ENCODE peak calls at places on chromosome 4, in five cellular contexts. B is tibial nerve, W is body of pancreas, X is pancreas, R is A673. Q is an unnamed sample. For H3K4me1 and H3K9me3, the result is how much of the 10 kb centered on the place peaks cover.

GRCh38 chr4:46730075-46730474 is 179.0 kb downstream of the COX7B2 start:
- DNase-seq in B (no peak), W (no peak), X (no peak), R (no peak), Q (no peak)

GRCh38 chr4:184170996-184171395 is 46.7 kb downstream of the ENPP6 start:
- DNase-seq in B (no peak), W (no peak), X (no peak), R (no peak), Q (no peak)

GRCh38 chr4:78056265-78057129 is 626 bp upstream of the FRAS1 start:
- DNase-seq in B (peak), W (peak), X (peak), R (peak), Q (peak)

GRCh38 chr4:74109116-74109791 is 10.3 kb upstream of the CXCL2 start:
- DNase-seq in B (peak), W (peak), X (no peak), R (peak), Q (peak)

GRCh38 chr4:80876810-80877209 is 153.7 kb upstream of the BMP3 start:
- DNase-seq in B (no peak), W (no peak), X (no peak), R (no peak), Q (no peak)

GRCh38 chr4:76024007-76024406 is 710 bp upstream of the CXCL10 start:
- DNase-seq in B (no peak), W (no peak), X (no peak), R (no peak), Q (no peak)

GRCh38 chr4:44583393-44583792 is 68.0 kb downstream of the YIPF7 start:
- DNase-seq in B (no peak), W (no peak), X (no peak), R (peak), Q (no peak)

GRCh38 chr4:152727784-152728183 is 48.0 kb upstream of the TMEM154 start:
- DNase-seq in B (no peak), W (no peak), X (no peak), R (no peak), Q (no peak)

GRCh38 chr4:100113732-100114131 is 76.5 kb downstream of the DDIT4L start:
- DNase-seq in B (no peak), W (no peak), X (no peak), R (no peak), Q (peak)

GRCh38 chr4:179130122-179130714 is 1688.0 kb upstream of the AGA start:
- DNase-seq in B (no peak), W (no peak), X (no peak), R (no peak), Q (no peak)

GRCh38 chr4:36241771-36242170 is 2.5 kb downstream of the ARAP2 start:
- DNase-seq in B (no peak), W (no peak), X (no peak), R (no peak), Q (no peak)

GRCh38 chr4:114277690-114278089 is 298.2 kb upstream of the ARSJ start:
- DNase-seq in B (no peak), W (no peak), X (no peak), R (no peak), Q (no peak)

GRCh38 chr4:140856692-140857091 is 100.5 kb upstream of the TBC1D9 start:
- DNase-seq in B (no peak), W (no peak), X (no peak), R (peak), Q (no peak)

GRCh38 chr4:174012135-174012923 is 271.1 kb downstream of the FBXO8 start:
- DNase-seq in B (no peak), W (no peak), X (no peak), R (peak), Q (no peak)

GRCh38 chr4:8904666-8905065 is 33.0 kb upstream of the HMX1 start:
- DNase-seq in B (no peak), W (no peak), X (peak), R (no peak), Q (no peak)

GRCh38 chr4:21304061-21304541 is 603.8 kb downstream of the PACRGL start:
- DNase-seq in B (no peak), W (peak), X (peak), R (no peak), Q (no peak)

GRCh38 chr4:141560056-141560455 is 76.3 kb upstream of the IL15 start:
- DNase-seq in B (no peak), W (no peak), X (no peak), R (no peak), Q (no peak)

GRCh38 chr4:181796502-181796901 is 446.7 kb upstream of the TENM3 start:
- DNase-seq in B (no peak), W (no peak), X (no peak), R (peak), Q (no peak)

GRCh38 chr4:101066586-101066985 is 280.7 kb downstream of the PPP3CA start:
- DNase-seq in B (no peak), W (no peak), X (no peak), R (no peak), Q (no peak)

GRCh38 chr4:184443318-184443717 is 31.0 kb downstream of the IRF2 start:
- DNase-seq in B (no peak), W (no peak), X (no peak), R (no peak), Q (no peak)

GRCh38 chr4:15149842-15150592 is 147.7 kb downstream of the CPEB2 start:
- DNase-seq in B (peak), W (peak), X (peak), R (peak), Q (peak)

GRCh38 chr4:83828601-83829000 is 292.7 kb downstream of the GPAT3 start:
- DNase-seq in B (no peak), W (no peak), X (no peak), R (peak), Q (peak)

GRCh38 chr4:31768756-31769155 is 1048.6 kb downstream of the PCDH7 start:
- DNase-seq in B (no peak), W (no peak), X (no peak), R (no peak), Q (no peak)

GRCh38 chr4:4245172-4245571 is 2.9 kb downstream of the TMEM128 start:
- DNase-seq in B (no peak), W (no peak), X (no peak), R (no peak), Q (no peak)

GRCh38 chr4:181604546-181604945 is 638.7 kb upstream of the TENM3 start:
- DNase-seq in B (no peak), W (no peak), X (no peak), R (no peak), Q (no peak)

GRCh38 chr4:174037631-174038030 is 245.8 kb downstream of the FBXO8 start:
- DNase-seq in B (no peak), W (no peak), X (no peak), R (peak), Q (no peak)

GRCh38 chr4:65669981-65670330 is 333 bp downstream of the EPHA5 start:
- DNase-seq in B (no peak), W (no peak), X (no peak), R (no peak), Q (no peak)

GRCh38 chr4:2388430-2389182 is 29.8 kb downstream of the ZFYVE28 start:
- DNase-seq in B (no peak), W (no peak), X (no peak), R (no peak), Q (no peak)

GRCh38 chr4:68817386-68817785 is 1.6 kb downstream of the UGT2B10 start:
- DNase-seq in B (no peak), W (no peak), X (no peak), R (no peak), Q (no peak)

GRCh38 chr4:66585767-66586166 is 915.5 kb upstream of the EPHA5 start:
- DNase-seq in B (no peak), W (no peak), X (no peak), R (no peak), Q (no peak)

GRCh38 chr4:100428051-100428450 is 89.8 kb downstream of the EMCN start:
- DNase-seq in B (no peak), W (no peak), X (no peak), R (peak), Q (no peak)

GRCh38 chr4:10441512-10441911 is 15.7 kb downstream of the ZNF518B start:
- DNase-seq in B (no peak), W (no peak), X (no peak), R (no peak), Q (no peak)

GRCh38 chr4:18593297-18594002 is 571.9 kb upstream of the LCORL start:
- DNase-seq in B (peak), W (peak), X (no peak), R (peak), Q (peak)

GRCh38 chr4:10084651-10085320 is 31.8 kb downstream of the WDR1 start:
- DNase-seq in B (no peak), W (no peak), X (no peak), R (no peak), Q (no peak)

GRCh38 chr4:57081651-57082349 is 28.4 kb downstream of the IGFBP7 start:
- DNase-seq in B (no peak), W (no peak), X (no peak), R (peak), Q (no peak)

GRCh38 chr4:150033937-150034336 is 44.3 kb upstream of the DCLK2 start:
- DNase-seq in B (no peak), W (peak), X (peak), R (peak), Q (peak)

GRCh38 chr4:112853662-112854256 is 195.7 kb upstream of the ANK2 start:
- DNase-seq in B (no peak), W (no peak), X (no peak), R (peak), Q (peak)

GRCh38 chr4:3614731-3614980 is 82.4 kb upstream of the LRPAP1 start:
- DNase-seq in B (no peak), W (no peak), X (no peak), R (no peak), Q (no peak)

DNA sequence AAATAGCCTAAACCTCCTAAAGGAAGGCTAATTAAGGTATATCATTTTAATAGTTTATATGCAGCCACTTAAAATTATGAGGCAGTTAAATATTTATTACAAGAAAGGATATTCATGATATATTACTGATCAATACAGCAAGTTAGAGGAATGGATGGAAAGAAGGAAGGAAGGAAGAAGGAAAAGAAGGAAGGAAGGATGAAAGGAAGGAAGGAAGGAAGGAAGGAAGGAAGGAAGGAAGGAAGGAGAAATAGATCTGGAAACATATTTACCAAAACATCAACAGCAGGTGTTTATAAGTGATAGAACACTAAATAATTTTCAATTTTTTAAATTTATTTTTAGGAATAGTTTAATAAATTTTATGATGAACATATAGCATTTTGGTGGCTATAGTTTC is 17.5 kb downstream of the SLC7A11 start:
- DNase-seq in B (no peak), W (no peak), X (no peak), R (no peak), Q (no peak)
- H3K4me1 ChIP-seq in B (under half), W (under half), X (under half), R (half or more), Q (half or more)

GRCh38 chr4:138242076-138242829 is at the start of gene SLC7A11:
- DNase-seq in B (peak), W (peak), X (peak), R (peak), Q (peak)

GRCh38 chr4:138239496-138239895 is 2.7 kb downstream of the SLC7A11 start:
- DNase-seq in B (no peak), W (no peak), X (no peak), R (no peak), Q (no peak)

GRCh38 chr4:138243369-138243768 is 1.2 kb upstream of the SLC7A11 start:
- DNase-seq in B (no peak), W (no peak), X (no peak), R (no peak), Q (no peak)

GRCh38 chr4:138241281-138242075 is 671 bp downstream of the SLC7A11 start:
- DNase-seq in B (no peak), W (peak), X (peak), R (peak), Q (peak)

DNA sequence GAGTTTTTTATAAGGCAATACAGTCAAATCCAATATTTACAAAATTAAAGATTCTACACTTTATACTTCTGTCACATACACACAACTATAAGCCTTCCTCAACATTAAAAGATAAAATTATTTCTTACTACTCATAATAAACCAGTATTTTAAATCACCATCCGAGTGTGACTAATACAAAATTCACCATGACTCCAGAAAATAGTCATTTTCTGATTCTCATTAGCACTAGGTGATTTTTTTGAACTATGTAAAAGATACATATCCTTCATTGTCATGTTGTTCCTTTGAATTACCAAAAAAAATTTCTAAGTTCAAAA is 641 bp upstream of the SLC7A11 start:
- DNase-seq in B (no peak), W (no peak), X (no peak), R (no peak), Q (no peak)
- H3K4me3 ChIP-seq in B (peak), W (no peak), X (no peak), R (peak), Q (peak)

GRCh38 chr4:128255906-128256305 is 31.7 kb downstream of the PGRMC2 start:
- DNase-seq in B (no peak), W (no peak), X (no peak), R (no peak), Q (no peak)
- H3K9me3 ChIP-seq in B (under half), W (under half), X (under half), R (under half), Q (under half)

GRCh38 chr4:123288309-123289025 is 108.1 kb upstream of the SPRY1 start:
- DNase-seq in B (no peak), W (no peak), X (no peak), R (no peak), Q (no peak)

GRCh38 chr4:123286903-123287466 is 109.6 kb upstream of the SPRY1 start:
- DNase-seq in B (no peak), W (no peak), X (no peak), R (no peak), Q (no peak)

GRCh38 chr4:123291329-123291728 is 105.3 kb upstream of the SPRY1 start:
- DNase-seq in B (no peak), W (no peak), X (no peak), R (no peak), Q (no peak)
- H3K4me1 ChIP-seq in B (under half), W (under half), X (under half), R (under half), Q (under half)

GRCh38 chr4:187019896-187020295 is 296.2 kb upstream of the FAT1 start:
- DNase-seq in B (no peak), W (no peak), X (no peak), R (peak), Q (no peak)
- H3K4me3 ChIP-seq in B (no peak), W (no peak), X (no peak), R (no peak), Q (no peak)

DNA sequence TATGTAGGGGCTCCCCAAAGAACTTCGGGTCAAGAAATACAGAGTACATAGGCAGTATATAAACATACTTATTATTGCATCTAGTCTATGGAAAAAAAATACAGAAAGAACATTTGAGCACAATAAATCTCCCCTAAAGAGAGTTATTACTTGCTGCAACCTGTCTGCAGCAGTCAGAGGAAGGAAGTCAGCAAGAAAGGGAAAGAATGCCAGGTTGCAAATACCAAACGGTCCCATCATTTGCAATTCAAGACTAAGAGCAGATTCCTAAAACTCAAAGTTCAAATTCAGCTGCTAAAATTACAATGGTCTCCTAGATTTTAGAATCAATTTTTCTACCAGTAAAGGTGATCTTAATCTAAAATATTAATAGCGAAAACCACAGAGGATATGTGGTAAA is 236.2 kb upstream of the NUDT6 start:
- DNase-seq in B (no peak), W (no peak), X (no peak), R (no peak), Q (no peak)
- H3K9me3 ChIP-seq in B (under half), W (under half), X (under half), R (under half), Q (under half)

GRCh38 chr4:37988670-37989069 is 28.5 kb downstream of the PTTG2 start:
- DNase-seq in B (no peak), W (no peak), X (no peak), R (no peak), Q (no peak)
- H3K4me1 ChIP-seq in B (under half), W (under half), X (under half), R (under half), Q (under half)

GRCh38 chr4:104344342-104344980 is 150.2 kb downstream of the CXXC4 start:
- DNase-seq in B (no peak), W (no peak), X (peak), R (no peak), Q (no peak)
- H3K4me3 ChIP-seq in B (no peak), W (no peak), X (no peak), R (no peak), Q (no peak)

Q was measured in HAP-1.